ENCODE peak calls at places on chromosome 2, in six cellular contexts. G, B, O, U, N and H are unnamed samples.

GRCh38 chr2:85787981-85788340 is 34.2 kb downstream of the ATOH8 start:
- DNase-seq in G (no peak), B (no peak), O (no peak), U (no peak), N (no peak), H (no peak)

GRCh38 chr2:224220581-224221255 is 181.2 kb downstream of the FAM124B start:
- DNase-seq in G (no peak), B (no peak), O (no peak), U (no peak), N (peak; percentile 71), H (no peak)

GRCh38 chr2:181389524-181389923 is 67.7 kb upstream of the ITGA4 start:
- DNase-seq in G (no peak), B (no peak), O (no peak), U (no peak), N (no peak), H (no peak)

GRCh38 chr2:240162032-240162431 is 21.6 kb upstream of the OTOS start:
- DNase-seq in G (no peak), B (no peak), O (no peak), U (no peak), N (no peak), H (no peak)

GRCh38 chr2:176105727-176106635 is 1.1 kb upstream of the HOXD11 start:
- DNase-seq in G (no peak), B (no peak), O (no peak), U (no peak), N (no peak), H (no peak)

GRCh38 chr2:239470151-239470900 is 69.5 kb upstream of the HDAC4 start:
- DNase-seq in G (no peak), B (peak; percentile 2), O (no peak), U (no peak), N (no peak), H (no peak)

GRCh38 chr2:69298862-69299261 is 88.2 kb downstream of the GFPT1 start:
- DNase-seq in G (no peak), B (no peak), O (no peak), U (no peak), N (peak; percentile 88), H (no peak)

GRCh38 chr2:18976112-18976961 is 382.1 kb downstream of the OSR1 start:
- DNase-seq in G (no peak), B (no peak), O (no peak), U (no peak), N (peak; percentile 95), H (no peak)

GRCh38 chr2:62478093-62478580 is 27.9 kb downstream of the TMEM17 start:
- DNase-seq in G (no peak), B (no peak), O (no peak), U (no peak), N (peak; percentile 48), H (peak; percentile 25)

GRCh38 chr2:134762508-134762907 is 43.7 kb upstream of the TMEM163 start:
- DNase-seq in G (no peak), B (no peak), O (no peak), U (no peak), N (no peak), H (no peak)

GRCh38 chr2:130261970-130262760 is 63.9 kb upstream of the TUBA3E start:
- DNase-seq in G (no peak), B (no peak), O (no peak), U (no peak), N (peak; percentile 52), H (no peak)

GRCh38 chr2:240514631-240515030 is 43.2 kb downstream of the ANKMY1 start:
- DNase-seq in G (no peak), B (peak; percentile 11), O (no peak), U (no peak), N (no peak), H (no peak)

GRCh38 chr2:38600242-38600891 is 2.4 kb downstream of the HNRNPLL start:
- DNase-seq in G (no peak), B (no peak), O (no peak), U (no peak), N (peak; percentile 32), H (no peak)

GRCh38 chr2:170544817-170545216 is 170.3 kb upstream of the SP5 start:
- DNase-seq in G (no peak), B (no peak), O (no peak), U (no peak), N (no peak), H (no peak)

GRCh38 chr2:128410035-128410757 is 91.5 kb upstream of the HS6ST1 start:
- DNase-seq in G (no peak), B (peak; percentile 14), O (no peak), U (no peak), N (no peak), H (no peak)

GRCh38 chr2:164561416-164561815 is 59.9 kb downstream of the GRB14 start:
- DNase-seq in G (no peak), B (no peak), O (no peak), U (no peak), N (no peak), H (no peak)

GRCh38 chr2:189860161-189860560 is 75.9 kb downstream of the PMS1 start:
- DNase-seq in G (no peak), B (no peak), O (no peak), U (no peak), N (peak; percentile 22), H (no peak)

GRCh38 chr2:175017618-175018414 is 12.6 kb upstream of the CHN1 start:
- DNase-seq in G (no peak), B (no peak), O (no peak), U (no peak), N (peak; percentile 53), H (no peak)

GRCh38 chr2:167706800-167707199 is 540.6 kb downstream of the STK39 start:
- DNase-seq in G (no peak), B (no peak), O (no peak), U (no peak), N (peak; percentile 23), H (no peak)

GRCh38 chr2:157349949-157350510 is 24.4 kb upstream of the ERMN start:
- DNase-seq in G (no peak), B (no peak), O (no peak), U (no peak), N (peak; percentile 23), H (no peak)

GRCh38 chr2:99663641-99664040 is 173.8 kb upstream of the REV1 start:
- DNase-seq in G (no peak), B (no peak), O (no peak), U (no peak), N (no peak), H (no peak)

GRCh38 chr2:239905884-239906654 is 119.1 kb downstream of the NDUFA10 start:
- DNase-seq in G (no peak), B (peak; percentile 19), O (no peak), U (no peak), N (no peak), H (no peak)

GRCh38 chr2:121456325-121456724 is 74.4 kb upstream of the RNU4ATAC start:
- DNase-seq in G (no peak), B (no peak), O (no peak), U (no peak), N (no peak), H (no peak)

GRCh38 chr2:197304556-197305011 is 6.0 kb downstream of the ANKRD44 start:
- DNase-seq in G (no peak), B (no peak), O (no peak), U (no peak), N (no peak), H (no peak)

GRCh38 chr2:140117371-140117770 is 1337.2 kb upstream of the NXPH2 start:
- DNase-seq in G (no peak), B (no peak), O (no peak), U (no peak), N (no peak), H (no peak)

GRCh38 chr2:191178066-191178701 is 27.4 kb upstream of the STAT4 start:
- DNase-seq in G (no peak), B (no peak), O (no peak), U (no peak), N (no peak), H (no peak)

GRCh38 chr2:161991991-161992390 is 82.0 kb downstream of the DPP4 start:
- DNase-seq in G (no peak), B (no peak), O (no peak), U (no peak), N (peak; percentile 27), H (no peak)